ENCODE peak calls at places on chromosomes 6 and 20, in four cellular contexts. V is PC-3, P is SK-N-SH, L is HCT116. D is an unnamed sample. For H3K9me2, the result is how much of the 10 kb centered on the place peaks cover.

GRCh38 chr6:51339728-51340127 is 521.1 kb downstream of the TFAP2B start:
- DNase-seq in V (peak), P (no peak), L (no peak), D (no peak)

GRCh38 chr6:167396659-167397490 is 72.0 kb downstream of the TTLL2 start:
- DNase-seq in V (no peak), P (no peak), L (no peak), D (no peak)

GRCh38 chr20:7723284-7723683 is 217.0 kb downstream of the HAO1 start:
- DNase-seq in V (peak), P (no peak), L (no peak), D (no peak)

GRCh38 chr6:29762781-29763214 is 39.6 kb downstream of the HLA-F start:
- DNase-seq in V (no peak), P (no peak), L (no peak), D (no peak)

GRCh38 chr20:8375898-8376297 is 243.8 kb downstream of the PLCB1 start:
- DNase-seq in V (no peak), P (no peak), L (no peak), D (no peak)

GRCh38 chr6:4861564-4861963 is 85.4 kb downstream of the CDYL start:
- DNase-seq in V (no peak), P (no peak), L (no peak), D (no peak)

GRCh38 chr6:75505426-75505825 is 11.8 kb upstream of the FILIP1 start:
- DNase-seq in V (no peak), P (no peak), L (no peak), D (no peak)

GRCh38 chr6:13248053-13248452 is 80.3 kb downstream of the TBC1D7 start:
- DNase-seq in V (peak), P (no peak), L (no peak), D (no peak)

GRCh38 chr6:97449437-97449966 is 166.5 kb upstream of the MMS22L start:
- DNase-seq in V (no peak), P (no peak), L (no peak), D (no peak)

GRCh38 chr6:17165383-17165782 is 63.5 kb downstream of the STMND1 start:
- DNase-seq in V (no peak), P (no peak), L (no peak), D (no peak)

GRCh38 chr20:4808872-4809271 is 87.2 kb downstream of the PRND start:
- DNase-seq in V (no peak), P (no peak), L (no peak), D (no peak)

GRCh38 chr6:149032599-149033405 is 284.7 kb upstream of the TAB2 start:
- DNase-seq in V (peak), P (peak), L (no peak), D (no peak)

GRCh38 chr6:42279966-42280629 is 62.4 kb upstream of the MRPS10 start:
- DNase-seq in V (peak), P (no peak), L (no peak), D (no peak)

GRCh38 chr20:46941404-46941803 is 46.8 kb downstream of the EYA2 start:
- DNase-seq in V (no peak), P (no peak), L (no peak), D (no peak)

GRCh38 chr6:26187981-26188635 is 100.9 kb downstream of the HFE start:
- DNase-seq in V (no peak), P (no peak), L (peak), D (peak)

GRCh38 chr20:46699651-46700359 is 9.6 kb upstream of the SLC2A10 start:
- DNase-seq in V (peak), P (no peak), L (no peak), D (no peak)

GRCh38 chr6:13375360-13375878 is 47.1 kb upstream of the TBC1D7 start:
- DNase-seq in V (no peak), P (no peak), L (no peak), D (peak)

GRCh38 chr6:169955796-169956493 is 204.5 kb downstream of the ERMARD start:
- DNase-seq in V (no peak), P (no peak), L (no peak), D (no peak)

GRCh38 chr6:34155471-34156300 is 9.8 kb upstream of the GRM4 start:
- DNase-seq in V (no peak), P (peak), L (no peak), D (no peak)

GRCh38 chr6:57262901-57263694 is 41.0 kb upstream of the RAB23 start:
- DNase-seq in V (peak), P (no peak), L (no peak), D (no peak)

GRCh38 chr20:53003420-53003819 is 31.3 kb downstream of the TSHZ2 start:
- DNase-seq in V (no peak), P (no peak), L (no peak), D (no peak)

GRCh38 chr20:9100721-9101120 is 31.8 kb downstream of the PLCB4 start:
- DNase-seq in V (no peak), P (no peak), L (no peak), D (no peak)

GRCh38 chr20:31866221-31866620 is 4.1 kb downstream of the DUSP15 start:
- DNase-seq in V (no peak), P (no peak), L (no peak), D (no peak)

GRCh38 chr6:159451051-159451450 is 242.0 kb downstream of the SOD2 start:
- DNase-seq in V (no peak), P (no peak), L (no peak), D (no peak)

GRCh38 chr6:80508885-80509630 is 402.6 kb downstream of the BCKDHB start:
- DNase-seq in V (peak), P (no peak), L (no peak), D (no peak)

GRCh38 chr20:63232235-63233060 is 3.3 kb upstream of the BIRC7 start:
- DNase-seq in V (peak), P (no peak), L (peak), D (no peak)

GRCh38 chr20:62679978-62680589 is 28.6 kb upstream of the NTSR1 start:
- DNase-seq in V (no peak), P (no peak), L (no peak), D (no peak)

GRCh38 chr6:40700006-40700405 is 112.8 kb upstream of the LRFN2 start:
- DNase-seq in V (no peak), P (no peak), L (no peak), D (no peak)

GRCh38 chr6:169386431-169387057 is 132.9 kb upstream of the THBS2 start:
- DNase-seq in V (no peak), P (peak), L (no peak), D (no peak)

GRCh38 chr6:44505751-44506150 is 118.2 kb downstream of the CDC5L start:
- DNase-seq in V (no peak), P (no peak), L (no peak), D (no peak)

GRCh38 chr6:44504321-44504761 is 116.8 kb downstream of the CDC5L start:
- DNase-seq in V (no peak), P (no peak), L (no peak), D (no peak)

GRCh38 chr6:44507014-44507413 is 119.5 kb downstream of the CDC5L start:
- DNase-seq in V (no peak), P (no peak), L (no peak), D (no peak)

GRCh38 chr6:44500074-44500473 is 112.6 kb downstream of the CDC5L start:
- DNase-seq in V (no peak), P (no peak), L (no peak), D (no peak)

GRCh38 chr6:44503471-44503870 is 116.0 kb downstream of the CDC5L start:
- DNase-seq in V (no peak), P (no peak), L (no peak), D (no peak)
- H3K9me2 ChIP-seq in V (under half), P (under half), L (under half), D (under half)

DNA sequence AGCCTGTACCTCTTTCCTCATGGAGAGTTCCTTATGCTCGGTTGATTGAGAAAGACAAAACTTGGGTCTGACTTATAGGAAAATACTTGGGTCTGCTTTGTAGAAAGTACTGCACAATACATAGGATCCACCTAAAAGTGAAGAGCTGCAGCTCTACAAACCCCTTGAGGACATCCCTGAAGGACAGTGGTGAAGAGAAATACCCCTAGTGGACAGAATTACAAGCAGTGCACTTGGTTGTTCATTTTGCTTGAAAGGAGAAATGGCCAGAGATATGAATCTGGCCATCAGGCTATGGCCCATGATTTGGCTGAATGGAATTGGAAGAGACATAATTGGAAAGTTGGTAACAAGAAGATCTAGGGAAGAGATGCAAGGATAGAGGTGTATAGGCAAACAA is 8.3 kb downstream of the CD24 start:
- DNase-seq in V (no peak), P (no peak), L (no peak), D (no peak)
- TF ChIP-seq CTCF in V (no peak), P (no peak), L (peak), D (no peak)

GRCh38 chr20:58697201-58697866 is 4.7 kb downstream of the NPEPL1 start:
- DNase-seq in V (no peak), P (no peak), L (no peak), D (no peak)
- H3K9ac ChIP-seq in V (no peak), P (no peak), L (no peak), D (no peak)

GRCh38 chr20:10705801-10706459 is 32.1 kb upstream of the JAG1 start:
- DNase-seq in V (peak), P (no peak), L (peak), D (no peak)
- H3K9me2 ChIP-seq in V (under half), P (under half), L (under half), D (under half)

D was measured in MM.1S.